ENCODE peak calls at places on chromosomes 1 and 21, in five cellular contexts. One of them, this sample, is unnamed.

GRCh38 chr1:66446261-66447001 is 87.5 kb upstream of the SGIP1 start:
- DNase-seq in SK-N-SH: peak; percentile 64
- DNase-seq in GM12878: peak; percentile 63
- DNase-seq in K562: peak; percentile 49
- DNase-seq in H1: no peak
- DNase-seq in this sample: peak; percentile 47

GRCh38 chr1:218656301-218657037 is 311.3 kb downstream of the TGFB2 start:
- DNase-seq in SK-N-SH: no peak
- DNase-seq in GM12878: no peak
- DNase-seq in K562: no peak
- DNase-seq in H1: no peak
- DNase-seq in this sample: no peak

GRCh38 chr1:59431566-59432294 is 134.8 kb downstream of the FGGY start:
- DNase-seq in SK-N-SH: no peak
- DNase-seq in GM12878: no peak
- DNase-seq in K562: no peak
- DNase-seq in H1: no peak
- DNase-seq in this sample: no peak

GRCh38 chr1:3481836-3482589 is 27.5 kb downstream of the ARHGEF16 start:
- DNase-seq in SK-N-SH: no peak
- DNase-seq in GM12878: no peak
- DNase-seq in K562: no peak
- DNase-seq in H1: no peak
- DNase-seq in this sample: no peak

GRCh38 chr1:111471012-111471411 is 2.8 kb upstream of the C1orf162 start:
- DNase-seq in SK-N-SH: no peak
- DNase-seq in GM12878: peak; percentile 77
- DNase-seq in K562: no peak
- DNase-seq in H1: no peak
- DNase-seq in this sample: no peak

GRCh38 chr21:35540950-35541632 is 492.0 kb upstream of the RUNX1 start:
- DNase-seq in SK-N-SH: no peak
- DNase-seq in GM12878: no peak
- DNase-seq in K562: no peak
- DNase-seq in H1: no peak
- DNase-seq in this sample: no peak

GRCh38 chr1:11473635-11474034 is 5.3 kb upstream of the DISP3 start:
- DNase-seq in SK-N-SH: no peak
- DNase-seq in GM12878: no peak
- DNase-seq in K562: peak; percentile 75
- DNase-seq in H1: peak; percentile 75
- DNase-seq in this sample: peak; percentile 27

GRCh38 chr1:154190550-154190949 is 1.4 kb downstream of the TPM3 start:
- DNase-seq in SK-N-SH: no peak
- DNase-seq in GM12878: no peak
- DNase-seq in K562: no peak
- DNase-seq in H1: no peak
- DNase-seq in this sample: peak; percentile 44

GRCh38 chr1:32977546-32978087 is 13.0 kb upstream of the RNF19B start:
- DNase-seq in SK-N-SH: no peak
- DNase-seq in GM12878: no peak
- DNase-seq in K562: no peak
- DNase-seq in H1: no peak
- DNase-seq in this sample: no peak

GRCh38 chr1:105427543-105427942 is 1628.9 kb upstream of the PRMT6 start:
- DNase-seq in SK-N-SH: no peak
- DNase-seq in GM12878: no peak
- DNase-seq in K562: no peak
- DNase-seq in H1: no peak
- DNase-seq in this sample: no peak
- TF ChIP-seq YY1 in SK-N-SH: no peak
- TF ChIP-seq YY1 in GM12878: no peak
- TF ChIP-seq YY1 in K562: no peak
- TF ChIP-seq YY1 in H1: no peak
- TF ChIP-seq YY1 in this sample: no peak

DNA sequence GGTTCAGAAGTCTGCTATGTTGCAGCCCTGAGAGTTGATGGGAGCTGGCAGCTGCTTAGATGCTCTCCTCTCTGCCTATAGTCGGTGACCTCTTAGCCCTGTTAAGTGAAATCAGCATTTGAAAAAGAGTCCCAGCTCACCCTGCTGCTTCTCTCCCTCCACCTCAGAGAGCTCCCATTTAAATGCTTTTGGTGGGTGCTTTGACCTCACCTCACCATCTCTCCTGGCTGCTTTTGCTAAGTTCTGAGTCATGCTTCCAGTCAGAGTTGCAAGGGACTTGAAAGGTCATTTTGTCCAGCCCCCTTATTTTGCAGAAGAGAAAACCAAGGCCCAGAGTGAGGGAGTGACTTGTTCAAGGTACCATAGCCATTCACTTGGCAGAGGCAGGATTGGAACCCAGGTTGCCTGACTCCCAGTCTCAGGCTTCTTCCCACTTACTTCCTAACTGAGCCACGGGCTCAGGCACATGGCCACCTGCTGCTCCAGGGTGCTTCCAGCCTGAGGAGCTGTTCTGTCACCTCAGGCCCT is 3.3 kb downstream of the MAPKAPK2 start:
- DNase-seq in SK-N-SH: no peak
- DNase-seq in GM12878: no peak
- DNase-seq in K562: no peak
- DNase-seq in H1: no peak
- DNase-seq in this sample: no peak
- TF ChIP-seq USF2 in SK-N-SH: no peak
- TF ChIP-seq USF2 in GM12878: no peak
- TF ChIP-seq USF2 in K562: no peak
- TF ChIP-seq USF2 in H1: no peak
- TF ChIP-seq USF2 in this sample: no peak

GRCh38 chr1:226825037-226825745 is 45.2 kb upstream of the PSEN2 start:
- DNase-seq in SK-N-SH: no peak
- DNase-seq in GM12878: peak; percentile 31
- DNase-seq in K562: no peak
- DNase-seq in H1: no peak
- DNase-seq in this sample: no peak

GRCh38 chr1:226823643-226824042 is 46.8 kb upstream of the PSEN2 start:
- DNase-seq in SK-N-SH: no peak
- DNase-seq in GM12878: no peak
- DNase-seq in K562: no peak
- DNase-seq in H1: no peak
- DNase-seq in this sample: no peak

GRCh38 chr1:226825746-226826100 is 44.7 kb upstream of the PSEN2 start:
- DNase-seq in SK-N-SH: no peak
- DNase-seq in GM12878: no peak
- DNase-seq in K562: no peak
- DNase-seq in H1: no peak
- DNase-seq in this sample: no peak

GRCh38 chr1:226820935-226821718 is 49.3 kb upstream of the PSEN2 start:
- DNase-seq in SK-N-SH: peak; percentile 19
- DNase-seq in GM12878: no peak
- DNase-seq in K562: peak; percentile 32
- DNase-seq in H1: no peak
- DNase-seq in this sample: no peak

GRCh38 chr1:226821719-226822085 is 48.7 kb upstream of the PSEN2 start:
- DNase-seq in SK-N-SH: peak; percentile 52
- DNase-seq in GM12878: no peak
- DNase-seq in K562: no peak
- DNase-seq in H1: no peak
- DNase-seq in this sample: no peak
- TF ChIP-seq YY1 in SK-N-SH: no peak
- TF ChIP-seq YY1 in GM12878: no peak
- TF ChIP-seq YY1 in K562: no peak
- TF ChIP-seq YY1 in H1: no peak
- TF ChIP-seq YY1 in this sample: no peak

GRCh38 chr1:231580874-231581273 is 45.7 kb upstream of the DISC1 start:
- DNase-seq in SK-N-SH: peak; percentile 22
- DNase-seq in GM12878: no peak
- DNase-seq in K562: no peak
- DNase-seq in H1: no peak
- DNase-seq in this sample: no peak

GRCh38 chr1:231584117-231584516 is 42.5 kb upstream of the DISC1 start:
- DNase-seq in SK-N-SH: peak; percentile 37
- DNase-seq in GM12878: no peak
- DNase-seq in K562: no peak
- DNase-seq in H1: no peak
- DNase-seq in this sample: peak; percentile 47

GRCh38 chr1:231576804-231577718 is 48.6 kb downstream of the TSNAX start:
- DNase-seq in SK-N-SH: no peak
- DNase-seq in GM12878: no peak
- DNase-seq in K562: no peak
- DNase-seq in H1: no peak
- DNase-seq in this sample: peak; percentile 80

GRCh38 chr1:231583376-231583775 is 43.2 kb upstream of the DISC1 start:
- DNase-seq in SK-N-SH: no peak
- DNase-seq in GM12878: no peak
- DNase-seq in K562: no peak
- DNase-seq in H1: no peak
- DNase-seq in this sample: no peak

DNA sequence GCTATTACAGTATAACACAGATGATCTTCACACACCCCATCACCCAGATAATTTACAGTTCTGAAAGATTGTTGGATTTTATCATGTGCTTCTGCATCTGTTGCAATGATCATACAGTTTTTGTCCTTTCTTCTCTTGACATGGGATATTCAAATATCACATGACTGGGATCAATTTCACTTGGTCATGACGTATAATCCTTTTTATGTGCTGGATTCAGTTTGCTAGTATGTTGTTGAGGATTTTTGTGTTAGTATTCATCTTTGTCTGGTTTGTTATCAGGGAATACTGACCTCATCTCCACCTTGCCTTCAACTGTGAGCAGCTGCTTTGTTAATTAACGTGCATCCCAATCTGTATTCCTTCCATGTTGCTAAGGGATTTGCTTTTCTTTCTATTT is 44.7 kb upstream of the DISC1 start:
- DNase-seq in SK-N-SH: no peak
- DNase-seq in GM12878: no peak
- DNase-seq in K562: no peak
- DNase-seq in H1: no peak
- DNase-seq in this sample: no peak
- TF ChIP-seq USF2 in SK-N-SH: no peak
- TF ChIP-seq USF2 in GM12878: no peak
- TF ChIP-seq USF2 in K562: no peak
- TF ChIP-seq USF2 in H1: no peak
- TF ChIP-seq USF2 in this sample: no peak

GRCh38 chr1:156638189-156638588 is 3.7 kb upstream of the BCAN start:
- DNase-seq in SK-N-SH: peak; percentile 12
- DNase-seq in GM12878: no peak
- DNase-seq in K562: no peak
- DNase-seq in H1: no peak
- DNase-seq in this sample: no peak
- TF ChIP-seq YY1 in SK-N-SH: no peak
- TF ChIP-seq YY1 in GM12878: no peak
- TF ChIP-seq YY1 in K562: no peak
- TF ChIP-seq YY1 in H1: no peak
- TF ChIP-seq YY1 in this sample: no peak

GRCh38 chr1:26028490-26028980 is 7.0 kb downstream of the EXTL1 start:
- DNase-seq in SK-N-SH: no peak
- DNase-seq in GM12878: no peak
- DNase-seq in K562: no peak
- DNase-seq in H1: no peak
- DNase-seq in this sample: peak; percentile 65
- TF ChIP-seq USF2 in SK-N-SH: no peak
- TF ChIP-seq USF2 in GM12878: no peak
- TF ChIP-seq USF2 in K562: no peak
- TF ChIP-seq USF2 in H1: no peak
- TF ChIP-seq USF2 in this sample: no peak

GRCh38 chr21:25862596-25862995 is 127.8 kb downstream of the GABPA start:
- DNase-seq in SK-N-SH: no peak
- DNase-seq in GM12878: no peak
- DNase-seq in K562: peak; percentile 52
- DNase-seq in H1: no peak
- DNase-seq in this sample: peak; percentile 12
- TF ChIP-seq YY1 in SK-N-SH: no peak
- TF ChIP-seq YY1 in GM12878: peak; percentile 12
- TF ChIP-seq YY1 in K562: no peak
- TF ChIP-seq YY1 in H1: no peak
- TF ChIP-seq YY1 in this sample: no peak